ENCODE peak calls at places on chromosomes 5 and 9, in eight cellular contexts. One of them, this sample, is unnamed. For H3K4me1, the result is how much of the 10 kb centered on the place peaks cover.

GRCh38 chr5:95801532-95801931 is 21.0 kb downstream of the GLRX start:
- DNase-seq in K562: no peak
- DNase-seq in IMR-90: no peak
- DNase-seq in breast epithelium: no peak
- DNase-seq in A549: no peak
- DNase-seq in stomach: no peak
- DNase-seq in Peyer's patch: no peak
- DNase-seq in body of pancreas: no peak
- DNase-seq in this sample: no peak

GRCh38 chr9:115121140-115121710 is 3.3 kb upstream of the TNC start:
- DNase-seq in Peyer's patch: no peak
- DNase-seq in A549: no peak
- DNase-seq in body of pancreas: no peak
- DNase-seq in breast epithelium: no peak
- DNase-seq in IMR-90: no peak
- DNase-seq in stomach: no peak
- DNase-seq in K562: no peak
- DNase-seq in this sample: no peak

GRCh38 chr5:62568800-62569432 is 9.7 kb upstream of the LRRC70 start:
- DNase-seq in IMR-90: no peak
- DNase-seq in A549: no peak
- DNase-seq in K562: no peak
- DNase-seq in body of pancreas: no peak
- DNase-seq in breast epithelium: no peak
- DNase-seq in Peyer's patch: no peak
- DNase-seq in stomach: no peak
- DNase-seq in this sample: no peak

GRCh38 chr5:128629162-128629561 is 91.1 kb upstream of the FBN2 start:
- DNase-seq in stomach: no peak
- DNase-seq in breast epithelium: no peak
- DNase-seq in body of pancreas: no peak
- DNase-seq in Peyer's patch: no peak
- DNase-seq in K562: no peak
- DNase-seq in A549: no peak
- DNase-seq in IMR-90: no peak
- DNase-seq in this sample: no peak

GRCh38 chr5:132459031-132459982 is 31.3 kb downstream of the IRF1 start:
- DNase-seq in K562: peak
- DNase-seq in breast epithelium: no peak
- DNase-seq in Peyer's patch: no peak
- DNase-seq in IMR-90: peak
- DNase-seq in A549: no peak
- DNase-seq in stomach: peak
- DNase-seq in body of pancreas: peak
- DNase-seq in this sample: no peak

GRCh38 chr9:22108581-22109370 is 99.7 kb upstream of the CDKN2B start:
- DNase-seq in breast epithelium: no peak
- DNase-seq in IMR-90: peak
- DNase-seq in K562: no peak
- DNase-seq in body of pancreas: no peak
- DNase-seq in stomach: no peak
- DNase-seq in A549: no peak
- DNase-seq in Peyer's patch: no peak
- DNase-seq in this sample: no peak

GRCh38 chr5:177086918-177087706 is 397 bp downstream of the FGFR4 start:
- DNase-seq in stomach: peak
- DNase-seq in A549: peak
- DNase-seq in Peyer's patch: peak
- DNase-seq in breast epithelium: no peak
- DNase-seq in body of pancreas: peak
- DNase-seq in IMR-90: no peak
- DNase-seq in K562: peak
- DNase-seq in this sample: peak

GRCh38 chr9:82970359-82970758 is 92.6 kb downstream of the RASEF start:
- DNase-seq in IMR-90: no peak
- DNase-seq in A549: no peak
- DNase-seq in body of pancreas: no peak
- DNase-seq in K562: no peak
- DNase-seq in breast epithelium: no peak
- DNase-seq in stomach: no peak
- DNase-seq in Peyer's patch: no peak
- DNase-seq in this sample: no peak

DNA sequence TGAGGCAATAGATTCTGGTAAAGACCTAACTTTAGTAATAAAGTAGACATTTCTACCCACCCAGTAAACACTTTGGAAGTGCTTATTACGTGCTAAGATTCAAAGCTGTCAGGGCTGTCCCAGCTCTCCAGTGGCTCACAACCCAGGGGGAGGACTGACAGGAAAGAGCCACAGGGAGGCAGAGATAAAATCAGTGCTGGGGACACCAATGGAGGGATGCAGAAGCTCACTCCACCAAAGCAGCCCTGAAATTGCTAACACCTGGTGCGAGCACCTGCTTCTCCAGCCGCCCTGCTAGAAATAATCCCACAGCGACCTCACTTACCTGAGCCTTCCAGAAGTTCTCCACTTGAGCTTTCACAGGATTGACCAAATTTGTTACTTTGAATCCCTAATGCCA is 501.0 kb downstream of the BNC2 start:
- DNase-seq in breast epithelium: no peak
- DNase-seq in Peyer's patch: no peak
- DNase-seq in IMR-90: no peak
- DNase-seq in stomach: no peak
- DNase-seq in A549: no peak
- DNase-seq in K562: no peak
- DNase-seq in body of pancreas: no peak
- DNase-seq in this sample: no peak
- H3K27ac ChIP-seq in breast epithelium: no peak
- H3K27ac ChIP-seq in Peyer's patch: no peak
- H3K27ac ChIP-seq in IMR-90: no peak
- H3K27ac ChIP-seq in stomach: no peak
- H3K27ac ChIP-seq in A549: peak
- H3K27ac ChIP-seq in K562: no peak
- H3K27ac ChIP-seq in body of pancreas: no peak
- H3K27ac ChIP-seq in this sample: no peak

DNA sequence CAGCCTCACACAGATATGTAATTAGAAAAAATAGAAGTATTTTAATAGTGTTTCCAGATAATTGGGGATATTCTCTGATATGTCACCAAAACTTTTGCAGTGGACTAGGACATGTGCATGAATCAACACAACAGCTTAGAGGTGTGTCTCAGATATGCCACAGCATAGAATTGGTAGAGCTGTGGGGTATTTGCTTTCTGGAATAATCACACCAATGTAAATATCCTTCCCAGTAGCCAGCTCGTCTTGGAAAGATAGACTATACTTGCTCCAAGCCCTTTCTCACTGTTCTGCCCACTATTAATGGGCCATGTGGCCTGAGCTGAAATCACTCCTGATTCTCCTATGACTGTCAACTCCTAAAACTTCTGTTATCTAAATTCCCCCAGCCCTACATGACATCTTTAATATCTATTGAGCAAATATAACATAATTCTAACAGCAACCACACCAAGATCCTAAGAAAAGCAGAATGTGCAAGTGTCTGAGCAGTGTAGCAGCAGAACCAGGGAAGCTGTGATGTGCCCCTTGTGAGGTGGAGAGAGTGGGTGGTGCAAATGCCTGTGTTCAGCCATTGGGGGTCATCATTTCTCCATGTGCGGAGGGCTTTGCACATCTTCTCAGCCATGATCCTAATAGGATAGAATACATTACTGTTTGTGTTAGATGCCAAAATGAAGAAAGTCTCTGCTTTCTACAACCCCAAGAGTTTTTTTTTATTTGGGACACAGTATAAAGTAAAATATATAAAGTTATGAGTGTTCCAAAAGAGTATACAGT is 65.0 kb downstream of the MELK start:
- DNase-seq in Peyer's patch: no peak
- DNase-seq in IMR-90: no peak
- DNase-seq in body of pancreas: no peak
- DNase-seq in breast epithelium: no peak
- DNase-seq in K562: no peak
- DNase-seq in A549: no peak
- DNase-seq in stomach: no peak
- DNase-seq in this sample: no peak
- H3K4me1 ChIP-seq in Peyer's patch: under half
- H3K4me1 ChIP-seq in IMR-90: under half
- H3K4me1 ChIP-seq in body of pancreas: under half
- H3K4me1 ChIP-seq in breast epithelium: under half
- H3K4me1 ChIP-seq in K562: under half
- H3K4me1 ChIP-seq in A549: under half
- H3K4me1 ChIP-seq in stomach: under half
- H3K4me1 ChIP-seq in this sample: under half

GRCh38 chr9:137302176-137303030 is at the start of gene NRARP:
- DNase-seq in body of pancreas: peak
- DNase-seq in breast epithelium: peak
- DNase-seq in IMR-90: peak
- DNase-seq in K562: peak
- DNase-seq in Peyer's patch: peak
- DNase-seq in A549: peak
- DNase-seq in stomach: peak
- DNase-seq in this sample: peak
- TF ChIP-seq POLR2A in body of pancreas: peak
- TF ChIP-seq POLR2A in breast epithelium: no peak
- TF ChIP-seq POLR2A in IMR-90: peak
- TF ChIP-seq POLR2A in K562: peak
- TF ChIP-seq POLR2A in Peyer's patch: peak
- TF ChIP-seq POLR2A in A549: peak
- TF ChIP-seq POLR2A in stomach: no peak
- TF ChIP-seq POLR2A in this sample: no peak

DNA sequence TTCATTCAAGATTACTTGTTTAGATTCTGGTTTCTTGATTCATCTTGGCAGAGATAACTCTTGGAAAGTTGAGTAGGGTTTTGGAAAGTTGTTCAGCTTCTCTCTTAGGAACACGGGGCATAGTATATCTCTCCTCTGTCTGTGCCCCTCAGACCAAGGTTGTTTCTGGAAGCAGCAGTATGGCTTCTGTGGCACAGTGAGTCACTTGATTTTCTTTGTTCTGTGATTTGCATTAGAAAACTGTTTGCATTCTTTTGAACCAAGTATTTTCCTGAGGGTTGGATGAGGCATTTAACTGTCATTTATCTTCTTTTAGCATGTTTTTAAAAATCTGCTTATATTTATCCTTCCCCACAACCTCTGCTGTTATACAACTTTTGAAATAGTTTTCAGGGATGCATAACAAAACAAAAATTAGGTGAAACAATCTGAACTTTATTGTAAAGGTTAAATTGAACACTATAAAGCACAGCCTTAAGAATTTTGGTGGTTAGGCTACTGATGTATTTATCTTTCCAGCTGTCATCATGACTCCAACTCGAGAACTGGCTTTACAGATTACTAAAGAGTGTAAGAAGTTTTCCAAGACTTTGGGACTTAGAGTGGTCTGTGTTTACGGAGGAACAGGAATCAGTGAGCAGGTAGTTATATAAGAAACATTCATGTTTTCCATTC is 26.5 kb downstream of the DDX46 start:
- DNase-seq in breast epithelium: no peak
- DNase-seq in stomach: no peak
- DNase-seq in Peyer's patch: no peak
- DNase-seq in body of pancreas: no peak
- DNase-seq in K562: no peak
- DNase-seq in IMR-90: peak
- DNase-seq in A549: no peak
- DNase-seq in this sample: no peak
- H3K27ac ChIP-seq in breast epithelium: no peak
- H3K27ac ChIP-seq in stomach: no peak
- H3K27ac ChIP-seq in Peyer's patch: no peak
- H3K27ac ChIP-seq in body of pancreas: no peak
- H3K27ac ChIP-seq in K562: no peak
- H3K27ac ChIP-seq in IMR-90: no peak
- H3K27ac ChIP-seq in A549: no peak
- H3K27ac ChIP-seq in this sample: no peak

DNA sequence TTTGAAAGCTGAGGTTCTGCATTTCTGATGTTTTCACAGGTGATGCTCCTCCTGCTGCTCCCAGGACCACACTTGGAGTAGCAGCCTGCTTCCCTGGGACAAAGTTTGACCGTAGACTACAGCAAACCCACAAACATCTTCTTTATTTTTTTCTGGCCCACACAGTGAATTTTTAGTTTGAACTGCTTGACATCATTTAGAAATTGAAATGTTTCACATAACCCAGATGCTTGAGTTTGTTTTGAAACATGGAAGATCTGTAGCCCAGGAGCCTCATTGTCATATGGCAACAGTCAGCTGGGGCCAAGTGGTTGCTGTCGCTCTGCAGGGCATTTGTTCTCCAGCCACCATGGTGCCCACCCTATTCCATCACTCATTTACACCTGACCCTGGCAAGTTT is 8.4 kb downstream of the SH3TC2 start:
- DNase-seq in body of pancreas: no peak
- DNase-seq in K562: no peak
- DNase-seq in IMR-90: peak
- DNase-seq in breast epithelium: no peak
- DNase-seq in stomach: no peak
- DNase-seq in Peyer's patch: no peak
- DNase-seq in A549: no peak
- DNase-seq in this sample: no peak
- H3K4me1 ChIP-seq in body of pancreas: under half
- H3K4me1 ChIP-seq in K562: under half
- H3K4me1 ChIP-seq in IMR-90: under half
- H3K4me1 ChIP-seq in breast epithelium: under half
- H3K4me1 ChIP-seq in stomach: under half
- H3K4me1 ChIP-seq in Peyer's patch: under half
- H3K4me1 ChIP-seq in A549: under half
- H3K4me1 ChIP-seq in this sample: under half

DNA sequence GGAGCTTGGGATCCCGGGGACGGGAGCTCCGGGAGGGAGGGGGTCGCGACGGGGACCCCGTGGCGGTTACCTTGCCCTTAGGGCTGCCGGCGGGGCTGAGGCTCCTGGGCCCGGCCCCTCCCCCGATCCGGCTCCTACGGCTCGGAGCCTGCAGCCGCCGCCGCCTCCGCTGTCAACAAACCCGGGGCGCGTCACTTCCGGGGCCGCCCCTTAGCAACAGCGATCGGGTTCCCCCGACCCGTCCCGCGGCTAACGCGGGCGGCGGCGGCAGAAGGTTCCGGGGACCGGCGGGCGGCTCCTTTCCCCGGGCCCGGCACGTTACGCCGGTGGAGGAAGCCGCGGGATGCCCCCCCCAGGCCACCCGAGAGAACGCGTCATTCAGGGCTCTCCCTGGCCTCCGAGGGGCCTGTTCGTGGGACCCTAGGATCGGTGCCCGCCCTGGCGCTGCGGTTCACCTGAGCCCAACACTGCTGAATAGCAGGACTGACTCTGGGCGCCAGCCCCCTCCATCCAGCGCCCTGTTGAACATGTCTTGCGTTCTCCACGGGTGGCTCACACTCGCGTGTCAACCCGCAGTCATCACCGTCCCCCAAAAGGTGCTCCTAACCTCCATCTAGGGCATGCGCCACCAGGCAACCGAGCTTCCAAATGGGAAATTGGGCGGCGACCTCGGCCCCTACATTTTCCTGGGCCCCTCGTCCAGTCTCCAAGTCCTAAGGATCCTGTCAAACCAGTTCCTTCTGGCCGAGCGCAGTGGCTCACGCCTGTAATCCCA is at the start of gene ZER1:
- DNase-seq in body of pancreas: peak
- DNase-seq in Peyer's patch: peak
- DNase-seq in breast epithelium: peak
- DNase-seq in K562: peak
- DNase-seq in stomach: peak
- DNase-seq in IMR-90: peak
- DNase-seq in A549: peak
- DNase-seq in this sample: peak
- TF ChIP-seq POLR2A in body of pancreas: peak
- TF ChIP-seq POLR2A in Peyer's patch: peak
- TF ChIP-seq POLR2A in breast epithelium: peak
- TF ChIP-seq POLR2A in K562: peak
- TF ChIP-seq POLR2A in stomach: no peak
- TF ChIP-seq POLR2A in IMR-90: peak
- TF ChIP-seq POLR2A in A549: peak
- TF ChIP-seq POLR2A in this sample: peak

This sample was measured in ovary.